ENCODE peak calls at places on chromosomes 7 and 10, in eight cellular contexts. T is stimulated activated CD8-positive, alpha-beta memory T cell treated with anti-CD3 and anti-CD28 coated beads, Interleukin-12 subunit alpha, Interleukin-12 subunit beta, amount 100 ng/mL, for 4 hours; F is kidney epithelial cell; V is Calu3; J is omental fat pad; G is hypothalamus; W is mucosa of descending colon; X is fibroblast of gingiva. U is an unnamed sample.

GRCh38 chr7:149772236-149772820 is 1.1 kb downstream of the ZNF467 start:
- DNase-seq in T (no peak), F (no peak), V (no peak), J (no peak), G (no peak), W (peak), X (no peak), U (no peak)

GRCh38 chr10:102615361-102615760 is 28.9 kb upstream of the TRIM8 start:
- DNase-seq in T (no peak), F (no peak), V (no peak), J (no peak), G (no peak), W (no peak), X (no peak), U (no peak)

GRCh38 chr7:5333121-5334050 is 50.6 kb downstream of the SLC29A4 start:
- DNase-seq in T (no peak), F (no peak), V (no peak), J (no peak), G (no peak), W (peak), X (no peak), U (no peak)

GRCh38 chr7:142749218-142749993 is at the start of gene PRSS1:
- DNase-seq in T (no peak), F (no peak), V (peak), J (no peak), G (no peak), W (no peak), X (no peak), U (no peak)

GRCh38 chr10:120455004-120455403 is 2.0 kb upstream of the PLPP4 start:
- DNase-seq in T (no peak), F (no peak), V (no peak), J (no peak), G (no peak), W (no peak), X (no peak), U (no peak)

GRCh38 chr10:75319274-75319673 is 82.3 kb downstream of the ZNF503 start:
- DNase-seq in T (no peak), F (no peak), V (no peak), J (no peak), G (no peak), W (no peak), X (no peak), U (no peak)

GRCh38 chr7:79452032-79452494 is 1.4 kb downstream of the MAGI2 start:
- DNase-seq in T (no peak), F (no peak), V (peak), J (peak), G (peak), W (peak), X (peak), U (no peak)

GRCh38 chr7:117008849-117009531 is 55.7 kb downstream of the ST7 start:
- DNase-seq in T (no peak), F (peak), V (no peak), J (no peak), G (no peak), W (peak), X (no peak), U (no peak)

GRCh38 chr7:158428131-158428841 is 159.3 kb downstream of the PTPRN2 start:
- DNase-seq in T (no peak), F (no peak), V (no peak), J (no peak), G (no peak), W (no peak), X (no peak), U (no peak)

GRCh38 chr7:143263266-143264195 is at the start of gene GSTK1:
- DNase-seq in T (peak), F (no peak), V (peak), J (peak), G (peak), W (peak), X (peak), U (peak)

GRCh38 chr10:97861351-97861750 is 11.7 kb downstream of the GOLGA7B start:
- DNase-seq in T (no peak), F (peak), V (peak), J (no peak), G (no peak), W (no peak), X (peak), U (no peak)

GRCh38 chr7:30047124-30047523 is 18.9 kb downstream of the PLEKHA8 start:
- DNase-seq in T (no peak), F (no peak), V (no peak), J (no peak), G (no peak), W (no peak), X (no peak), U (no peak)

GRCh38 chr10:104254493-104255243 is at the start of gene GSTO1:
- DNase-seq in T (no peak), F (no peak), V (peak), J (peak), G (peak), W (peak), X (peak), U (peak)

GRCh38 chr7:81031996-81032395 is 113.1 kb upstream of the SEMA3C start:
- DNase-seq in T (no peak), F (no peak), V (no peak), J (no peak), G (no peak), W (no peak), X (no peak), U (no peak)

GRCh38 chr7:44060948-44061644 is 4.3 kb downstream of the PGAM2 start:
- DNase-seq in T (no peak), F (no peak), V (no peak), J (no peak), G (no peak), W (no peak), X (no peak), U (no peak)

GRCh38 chr7:142930126-142930730 is 3.3 kb downstream of the TRPV5 start:
- DNase-seq in T (no peak), F (no peak), V (no peak), J (no peak), G (no peak), W (no peak), X (no peak), U (no peak)

GRCh38 chr7:94064541-94065191 is 60.5 kb upstream of the BET1 start:
- DNase-seq in T (no peak), F (no peak), V (no peak), J (no peak), G (no peak), W (no peak), X (no peak), U (no peak)

GRCh38 chr10:101066146-101066889 is 4.5 kb downstream of the KAZALD1 start:
- DNase-seq in T (peak), F (no peak), V (peak), J (no peak), G (no peak), W (peak), X (peak), U (no peak)

GRCh38 chr7:36281945-36282727 is 107.5 kb upstream of the ANLN start:
- DNase-seq in T (no peak), F (no peak), V (no peak), J (no peak), G (no peak), W (no peak), X (no peak), U (no peak)

GRCh38 chr10:50805981-50806622 is 66.4 kb downstream of the ASAH2B start:
- DNase-seq in T (no peak), F (no peak), V (no peak), J (no peak), G (no peak), W (no peak), X (no peak), U (no peak)

GRCh38 chr7:92251181-92251580 is 5.4 kb downstream of the ANKIB1 start:
- DNase-seq in T (no peak), F (no peak), V (no peak), J (no peak), G (no peak), W (no peak), X (no peak), U (no peak)

GRCh38 chr7:81560708-81561107 is 209.1 kb downstream of the HGF start:
- DNase-seq in T (no peak), F (no peak), V (no peak), J (no peak), G (no peak), W (no peak), X (no peak), U (no peak)

GRCh38 chr7:50356212-50356944 is 51.9 kb downstream of the IKZF1 start:
- DNase-seq in T (no peak), F (no peak), V (no peak), J (no peak), G (no peak), W (no peak), X (no peak), U (no peak)

GRCh38 chr10:47165711-47166404 is 134.1 kb upstream of the GDF10 start:
- DNase-seq in T (no peak), F (no peak), V (peak), J (no peak), G (peak), W (peak), X (peak), U (no peak)

GRCh38 chr10:93461124-93461806 is 20.9 kb downstream of the MYOF start:
- DNase-seq in T (no peak), F (no peak), V (no peak), J (no peak), G (no peak), W (no peak), X (peak), U (no peak)

GRCh38 chr7:31373337-31374289 is 33.1 kb upstream of the NEUROD6 start:
- DNase-seq in T (no peak), F (peak), V (peak), J (no peak), G (peak), W (peak), X (no peak), U (no peak)

GRCh38 chr7:34277016-34277800 is 371.9 kb downstream of the BMPER start:
- DNase-seq in T (no peak), F (no peak), V (no peak), J (no peak), G (no peak), W (no peak), X (no peak), U (no peak)

GRCh38 chr7:115600196-115600595 is 430.4 kb downstream of the TFEC start:
- DNase-seq in T (no peak), F (no peak), V (no peak), J (no peak), G (no peak), W (no peak), X (peak), U (no peak)

GRCh38 chr7:2478800-2479199 is 2.6 kb upstream of the GRIFIN start:
- DNase-seq in T (no peak), F (no peak), V (no peak), J (no peak), G (no peak), W (no peak), X (no peak), U (no peak)